ENCODE peak calls at places on chromosomes 6 and 20, in nine cellular contexts. O is aorta, T is mucosa of descending colon, Q is posterior vena cava, E is T-helper 9 cell, V is globus pallidus, F is A549, R is substantia nigra, W is ELF-1. H is an unnamed sample.

GRCh38 chr20:44720617-44720993 is 5.4 kb downstream of the CCN5 start:
- DNase-seq in F (peak; percentile 96), R (no peak), Q (no peak), O (peak; percentile 68), T (no peak), E (no peak), V (peak; percentile 80), W (peak; percentile 27), H (peak; percentile 95)

GRCh38 chr6:104050455-104050854 is 809.3 kb downstream of the HACE1 start:
- DNase-seq in Q (no peak), V (no peak), E (no peak), W (no peak), F (no peak), T (no peak), O (no peak), R (no peak), H (no peak)

GRCh38 chr6:111552241-111552744 is 53.4 kb downstream of the TRAF3IP2 start:
- DNase-seq in E (no peak), F (no peak), R (no peak), V (peak; percentile 85), O (peak; percentile 69), W (peak; percentile 88), Q (no peak), T (no peak), H (no peak)

GRCh38 chr6:161152904-161153662 is 120.8 kb downstream of the AGPAT4 start:
- DNase-seq in O (no peak), V (no peak), T (no peak), Q (no peak), F (peak; percentile 6), E (no peak), R (no peak), W (no peak), H (no peak)

GRCh38 chr20:43721429-43722152 is 5.2 kb downstream of the GTSF1L start:
- DNase-seq in W (no peak), Q (peak; percentile 47), F (no peak), R (no peak), V (no peak), O (no peak), T (no peak), E (no peak), H (no peak)

GRCh38 chr20:17036546-17036945 is 190.3 kb upstream of the PCSK2 start:
- DNase-seq in V (no peak), Q (no peak), O (no peak), F (no peak), E (no peak), W (no peak), R (no peak), T (no peak), H (no peak)

GRCh38 chr6:146543940-146544661 is 468 bp downstream of the RAB32 start:
- DNase-seq in W (peak; percentile 64), E (no peak), V (peak; percentile 30), T (peak; percentile 82), R (peak; percentile 67), F (peak; percentile 15), O (no peak), Q (peak; percentile 82), H (peak; percentile 45)

GRCh38 chr6:29737707-29738630 is 14.7 kb downstream of the HLA-F start:
- DNase-seq in W (peak; percentile 86), V (peak; percentile 57), Q (no peak), O (peak; percentile 73), E (peak; percentile 61), F (no peak), T (no peak), R (peak; percentile 45), H (no peak)

GRCh38 chr6:169177516-169178196 is 76.0 kb downstream of the THBS2 start:
- DNase-seq in V (no peak), O (no peak), W (no peak), E (no peak), F (no peak), R (no peak), T (no peak), Q (no peak), H (peak; percentile 0)

GRCh38 chr20:36399147-36399968 is 93.2 kb downstream of the DLGAP4 start:
- DNase-seq in T (no peak), E (peak; percentile 9), O (no peak), Q (no peak), F (peak; percentile 73), R (no peak), W (peak; percentile 93), V (peak; percentile 64), H (no peak)

GRCh38 chr6:70599187-70599586 is 32.5 kb downstream of the SDHAF4 start:
- DNase-seq in Q (no peak), E (no peak), W (no peak), V (no peak), F (no peak), T (no peak), O (no peak), R (no peak), H (no peak)

GRCh38 chr6:747006-747405 is 54.1 kb upstream of the EXOC2 start:
- DNase-seq in E (no peak), Q (no peak), R (no peak), T (no peak), F (no peak), O (no peak), V (no peak), W (no peak), H (no peak)

GRCh38 chr6:112827793-112828192 is 480.7 kb downstream of the RFPL4B start:
- DNase-seq in O (peak; percentile 73), W (no peak), F (no peak), Q (no peak), V (peak; percentile 59), T (no peak), E (no peak), R (no peak), H (no peak)

GRCh38 chr6:43669922-43670622 is 17.5 kb downstream of the MRPS18A start:
- DNase-seq in R (no peak), O (no peak), F (no peak), E (no peak), V (no peak), T (no peak), Q (peak; percentile 64), W (peak; percentile 78), H (no peak)

GRCh38 chr6:33112148-33112547 is 36.4 kb downstream of the HLA-DPB1 start:
- DNase-seq in W (no peak), Q (no peak), O (no peak), R (no peak), F (no peak), T (no peak), E (no peak), V (peak; percentile 49), H (no peak)

GRCh38 chr6:100880149-100880900 is 804 bp downstream of the ASCC3 start:
- DNase-seq in Q (no peak), F (no peak), E (no peak), T (no peak), W (no peak), O (no peak), V (peak; percentile 1), R (no peak), H (no peak)

GRCh38 chr6:10418862-10419748 is 4.2 kb upstream of the TFAP2A start:
- DNase-seq in E (no peak), W (peak; percentile 92), V (no peak), O (no peak), T (peak; percentile 60), Q (no peak), R (no peak), F (no peak), H (peak; percentile 89)

GRCh38 chr6:168825226-168826077 is 384.5 kb downstream of the SMOC2 start:
- DNase-seq in E (no peak), W (no peak), T (no peak), O (no peak), R (no peak), V (no peak), F (no peak), Q (no peak), H (no peak)